ENCODE peak calls at places on chromosomes 3 and 15, in four cellular contexts. R, L, M and B are unnamed samples. For H3K4me1, the result is how much of the 10 kb centered on the place peaks cover.

GRCh38 chr3:141109761-141110160 is 58.6 kb downstream of the SPSB4 start:
- DNase-seq in R (no peak), L (no peak), M (no peak), B (no peak)

GRCh38 chr15:40249477-40250303 is 10.8 kb downstream of the PAK6 start:
- DNase-seq in R (no peak), M (no peak), L (no peak), B (no peak)

GRCh38 chr3:46519952-46520351 is 22.2 kb downstream of the RTP3 start:
- DNase-seq in R (no peak), L (no peak), M (no peak), B (no peak)

GRCh38 chr15:85162237-85162636 is 180.6 kb downstream of the PDE8A start:
- DNase-seq in M (no peak), L (no peak), R (no peak), B (no peak)

GRCh38 chr3:133591271-133591742 is 17.8 kb downstream of the CDV3 start:
- DNase-seq in M (no peak), L (no peak), R (no peak), B (no peak)

GRCh38 chr3:149375164-149375823 is 2.2 kb downstream of the TM4SF1 start:
- DNase-seq in M (no peak), L (no peak), R (no peak), B (no peak)

GRCh38 chr3:194687638-194688206 is 2.0 kb downstream of the FAM43A start:
- DNase-seq in L (peak), M (peak), R (peak), B (peak)

GRCh38 chr3:113439576-113439975 is 1.7 kb downstream of the CFAP44 start:
- DNase-seq in R (no peak), L (no peak), M (no peak), B (no peak)

GRCh38 chr15:42736178-42736792 is 643 bp downstream of the CDAN1 start:
- DNase-seq in M (peak), L (no peak), R (no peak), B (no peak)

GRCh38 chr3:177490626-177491025 is 293.3 kb upstream of the TBL1XR1 start:
- DNase-seq in L (no peak), R (no peak), M (no peak), B (no peak)

GRCh38 chr15:34239151-34239761 is 14.4 kb downstream of the EMC4 start:
- DNase-seq in R (no peak), M (no peak), L (no peak), B (no peak)

GRCh38 chr3:52551118-52551517 is 14.7 kb downstream of the UQCC5 start:
- DNase-seq in M (no peak), L (no peak), R (no peak), B (no peak)

GRCh38 chr15:73051402-73051810 is 857 bp upstream of the NEO1 start:
- DNase-seq in L (peak), M (peak), R (peak), B (peak)

GRCh38 chr3:66539466-66539989 is 38.7 kb upstream of the LRIG1 start:
- DNase-seq in R (no peak), M (no peak), L (no peak), B (no peak)

GRCh38 chr15:56765252-56765651 is 31.9 kb upstream of the ZNF280D start:
- DNase-seq in R (no peak), M (no peak), L (no peak), B (no peak)

DNA sequence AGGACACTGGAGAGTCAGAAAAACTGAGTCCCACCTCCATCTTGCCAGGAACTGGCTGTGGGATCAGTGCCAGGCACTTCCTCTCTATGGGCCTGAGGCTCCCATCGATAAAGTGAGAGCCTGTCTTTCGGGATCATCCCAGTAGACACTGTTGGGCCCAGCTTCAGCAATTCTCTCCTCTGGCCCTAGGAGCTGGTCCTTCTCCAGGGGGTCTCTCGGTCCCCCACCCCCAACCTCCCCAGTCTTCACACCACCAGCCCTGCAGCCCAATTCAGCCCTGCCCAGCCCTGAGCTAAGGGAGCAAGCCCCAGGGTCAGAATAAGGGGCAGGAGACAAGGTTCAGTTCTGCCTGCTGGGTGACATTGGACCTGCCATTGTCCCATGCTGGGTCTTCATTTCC is 4.5 kb upstream of the LCTL start:
- DNase-seq in L (no peak), M (no peak), R (no peak), B (no peak)
- TF ChIP-seq CTCF in L (no peak), M (no peak), R (no peak), B (no peak)

DNA sequence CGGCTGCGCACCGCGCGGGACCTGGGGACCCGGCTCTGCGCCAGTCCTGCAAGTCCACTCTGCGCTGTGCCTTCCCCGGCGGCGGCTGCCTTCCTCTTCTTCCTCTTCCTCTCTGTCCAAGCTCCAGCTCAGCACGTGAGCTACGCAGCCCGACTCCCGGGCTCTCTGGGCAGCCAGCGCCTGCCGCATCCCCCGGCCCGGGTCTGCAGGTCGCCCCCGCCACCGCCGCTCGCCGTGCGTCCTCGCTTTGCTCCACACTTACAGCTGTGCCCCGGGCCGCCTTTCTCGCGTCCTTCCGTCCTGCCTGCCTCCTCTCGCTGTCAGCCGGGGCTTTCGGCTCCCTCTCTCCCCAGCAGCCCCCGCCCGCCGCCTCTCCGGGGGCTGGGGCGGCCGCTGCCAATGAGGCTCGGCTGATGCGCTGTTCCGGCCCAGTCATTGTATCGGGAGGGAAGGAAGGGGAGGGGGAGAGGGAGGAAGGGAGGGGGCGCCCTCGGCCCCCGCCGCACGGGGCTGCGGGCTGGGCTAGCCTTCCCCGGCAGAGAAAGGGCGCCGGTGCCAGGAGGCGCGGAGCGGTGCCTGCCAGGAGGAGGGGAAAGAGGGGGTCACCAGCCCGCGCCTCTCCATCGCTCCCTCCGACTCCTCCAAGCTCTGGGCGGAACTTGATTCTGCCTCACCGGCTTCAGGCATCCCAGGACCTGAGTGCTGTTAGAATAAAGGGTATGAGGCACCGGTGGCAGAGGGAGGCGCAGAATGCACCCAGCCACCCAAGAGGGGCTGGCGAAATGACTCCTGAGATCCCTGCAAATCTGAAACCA is 156.6 kb upstream of the FRMD4B start:
- DNase-seq in R (no peak), L (no peak), M (no peak), B (no peak)
- H3K27ac ChIP-seq in R (no peak), L (peak), M (no peak), B (peak)

GRCh38 chr3:197371521-197372075 is 73.2 kb upstream of the DLG1 start:
- DNase-seq in L (no peak), M (no peak), R (no peak), B (no peak)
- H3K4me1 ChIP-seq in L (under half), M (under half), R (under half), B (under half)

GRCh38 chr3:50390523-50391177 is 31.3 kb upstream of the TMEM115 start:
- DNase-seq in R (peak), L (peak), M (peak), B (peak)

GRCh38 chr3:50388021-50388719 is 28.8 kb upstream of the TMEM115 start:
- DNase-seq in M (no peak), R (peak), L (no peak), B (no peak)

GRCh38 chr3:50385741-50386140 is 26.4 kb upstream of the TMEM115 start:
- DNase-seq in M (no peak), R (no peak), L (no peak), B (no peak)

GRCh38 chr3:50389368-50389767 is 30.0 kb upstream of the TMEM115 start:
- DNase-seq in R (peak), M (no peak), L (no peak), B (no peak)

DNA sequence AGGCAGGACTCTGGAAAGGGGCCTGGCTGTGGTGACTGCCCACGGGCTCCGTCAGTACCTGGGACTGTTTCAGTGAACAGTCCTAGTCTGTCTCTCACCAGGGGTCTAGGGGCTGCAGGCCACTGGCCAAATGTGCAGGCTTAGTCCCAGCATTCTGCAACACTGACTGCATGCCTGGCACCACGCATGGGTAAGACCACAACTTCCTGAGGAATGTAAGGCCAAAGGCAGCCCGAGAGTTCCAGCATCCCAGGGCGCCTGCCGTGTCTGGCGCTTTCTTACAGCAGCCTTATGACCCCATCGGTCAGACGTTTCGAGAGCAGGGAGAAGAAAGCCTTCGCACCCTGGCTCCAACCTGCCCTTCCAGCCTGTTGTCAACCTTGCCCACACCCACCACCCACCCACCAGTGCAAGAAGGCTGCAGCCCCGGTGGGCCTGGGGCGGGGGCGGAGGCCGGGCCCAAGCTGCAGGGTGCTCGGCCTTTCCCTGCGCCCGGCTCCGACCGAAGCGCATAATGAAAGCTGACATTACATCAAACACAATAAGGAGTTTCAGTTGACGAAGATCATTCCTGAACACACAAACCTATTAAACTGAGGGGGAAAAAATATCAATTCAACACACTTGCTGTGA is 29.5 kb upstream of the TMEM115 start:
- DNase-seq in R (peak), L (no peak), M (no peak), B (no peak)
- TF ChIP-seq CTCF in R (no peak), L (no peak), M (no peak), B (no peak)

DNA sequence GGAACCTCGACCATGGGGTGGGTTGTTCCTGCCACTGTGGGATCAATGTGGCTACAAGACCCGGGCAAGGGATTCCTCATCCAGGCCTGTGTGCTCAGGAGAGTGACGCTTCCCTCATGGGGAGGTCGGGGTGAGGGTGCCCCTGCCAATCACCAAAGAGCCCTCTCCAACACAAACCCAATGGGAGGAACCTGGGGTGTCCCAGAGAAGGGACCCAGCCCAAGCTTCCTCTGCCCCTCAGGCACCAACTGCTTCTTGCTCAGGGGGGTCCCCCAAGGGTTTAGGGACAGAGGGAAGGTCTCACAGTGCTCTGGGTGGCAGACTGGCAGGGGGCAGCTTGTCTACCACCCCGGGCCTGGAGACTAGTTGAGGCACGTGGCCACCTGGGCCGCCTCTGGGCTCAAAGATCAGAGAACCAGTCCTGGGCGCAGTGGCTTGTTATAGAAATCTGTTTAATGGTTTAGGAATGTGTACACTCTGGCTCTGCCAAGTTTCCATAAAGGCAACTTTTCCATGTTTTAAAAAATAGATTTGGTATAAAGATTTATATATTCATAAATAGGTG is 26.6 kb downstream of the GP9 start:
- DNase-seq in M (peak), R (peak), L (peak), B (no peak)
- H3K27ac ChIP-seq in M (peak), R (peak), L (peak), B (peak)

GRCh38 chr3:160678447-160678846 is 1.5 kb downstream of the ARL14 start:
- DNase-seq in R (peak), M (no peak), L (no peak), B (no peak)

GRCh38 chr3:160675566-160676124 is 1.3 kb upstream of the ARL14 start:
- DNase-seq in M (no peak), L (no peak), R (no peak), B (no peak)

GRCh38 chr3:160677459-160677901 is 520 bp downstream of the ARL14 start:
- DNase-seq in L (no peak), R (peak), M (no peak), B (no peak)

GRCh38 chr3:160673188-160673587 is 3.8 kb upstream of the ARL14 start:
- DNase-seq in L (no peak), M (no peak), R (no peak), B (no peak)

GRCh38 chr3:160676547-160677303 is at the start of gene ARL14:
- DNase-seq in L (peak), R (peak), M (no peak), B (no peak)
- H3K4me1 ChIP-seq in L (under half), R (half or more), M (under half), B (under half)

GRCh38 chr15:47374222-47374621 is 343.1 kb upstream of the SEMA6D start:
- DNase-seq in M (no peak), R (peak), L (no peak), B (no peak)
- TF ChIP-seq CTCF in M (no peak), R (peak), L (no peak), B (no peak)

DNA sequence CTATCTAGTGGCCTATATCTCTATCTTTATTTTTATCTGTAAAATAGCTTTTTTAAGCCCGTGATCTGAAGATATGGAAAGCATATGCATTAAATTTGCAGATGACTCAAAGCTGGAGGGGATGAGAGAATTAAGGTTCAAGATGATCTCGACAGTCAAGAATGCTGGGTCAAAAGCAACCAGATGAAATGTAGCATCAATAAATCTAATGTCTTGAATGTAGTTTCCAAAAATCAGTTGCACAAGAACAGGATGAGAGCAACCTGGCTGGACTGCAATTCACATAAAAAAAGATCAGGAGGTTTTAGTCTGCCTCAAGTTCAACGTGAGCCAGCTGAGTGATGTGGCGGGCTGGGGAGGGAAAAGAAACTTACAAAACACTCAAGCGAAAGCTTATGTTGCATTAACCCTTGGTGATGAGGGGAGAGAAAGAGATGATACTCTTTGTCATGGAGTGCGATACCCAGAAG is 221.3 kb upstream of the TLE3 start:
- DNase-seq in R (no peak), L (no peak), M (peak), B (no peak)
- H3K27ac ChIP-seq in R (no peak), L (peak), M (peak), B (no peak)

GRCh38 chr3:12192173-12192572 is 33.5 kb upstream of the TIMP4 start:
- DNase-seq in R (no peak), L (no peak), M (no peak), B (no peak)

GRCh38 chr3:12192655-12193484 is 34.2 kb upstream of the TIMP4 start:
- DNase-seq in L (no peak), M (no peak), R (no peak), B (no peak)

GRCh38 chr3:12190832-12191231 is 32.1 kb upstream of the TIMP4 start:
- DNase-seq in M (no peak), L (no peak), R (no peak), B (no peak)

GRCh38 chr3:12190221-12190807 is 31.6 kb upstream of the TIMP4 start:
- DNase-seq in L (no peak), R (no peak), M (no peak), B (no peak)

GRCh38 chr3:12191559-12191958 is 32.8 kb upstream of the TIMP4 start:
- DNase-seq in R (no peak), L (no peak), M (no peak), B (no peak)
- H3K4me1 ChIP-seq in R (under half), L (under half), M (under half), B (under half)